ENCODE peak calls at places on chromosome 2, in four cellular contexts. M is cardiac fibroblast, O is tibial nerve, X is GM12878. K is an unnamed sample.

GRCh38 chr2:29014811-29015414 is 33.8 kb downstream of the TOGARAM2 start:
- DNase-seq in O (peak), X (no peak), M (peak), K (peak)

GRCh38 chr2:182187130-182187529 is 201.5 kb downstream of the PPP1R1C start:
- DNase-seq in M (no peak), O (no peak), X (no peak), K (no peak)

GRCh38 chr2:196590286-196590685 is 49.2 kb upstream of the CCDC150 start:
- DNase-seq in X (no peak), O (no peak), M (peak), K (no peak)

GRCh38 chr2:75632091-75632704 is 14.4 kb upstream of the MRPL19 start:
- DNase-seq in X (no peak), O (no peak), M (peak), K (no peak)

GRCh38 chr2:149329470-149330126 is 789 bp upstream of the LYPD6 start:
- DNase-seq in M (peak), X (no peak), O (peak), K (no peak)

GRCh38 chr2:44098050-44098449 is 70.6 kb upstream of the PPM1B start:
- DNase-seq in X (no peak), M (no peak), O (no peak), K (no peak)

GRCh38 chr2:191945623-191946022 is 98.7 kb upstream of the CAVIN2 start:
- DNase-seq in O (no peak), M (no peak), X (no peak), K (no peak)

GRCh38 chr2:70123829-70124117 is 36.5 kb downstream of the PCBP1 start:
- DNase-seq in O (no peak), M (no peak), X (no peak), K (no peak)

GRCh38 chr2:19786408-19787058 is 115.2 kb downstream of the TTC32 start:
- DNase-seq in X (no peak), M (peak), O (no peak), K (no peak)

GRCh38 chr2:160332318-160332717 is 132.2 kb upstream of the ITGB6 start:
- DNase-seq in M (peak), X (no peak), O (no peak), K (no peak)
- TF ChIP-seq CTCF in M (no peak), X (no peak), O (no peak), K (no peak)

GRCh38 chr2:228655341-228655740 is 473.9 kb upstream of the SPHKAP start:
- DNase-seq in O (no peak), M (no peak), X (no peak), K (no peak)

GRCh38 chr2:228653884-228654283 is 472.4 kb upstream of the SPHKAP start:
- DNase-seq in X (no peak), O (no peak), M (no peak), K (no peak)

GRCh38 chr2:228658998-228659397 is 477.5 kb upstream of the SPHKAP start:
- DNase-seq in O (no peak), M (peak), X (no peak), K (no peak)

GRCh38 chr2:228654707-228655106 is 473.2 kb upstream of the SPHKAP start:
- DNase-seq in O (no peak), X (no peak), M (no peak), K (no peak)

DNA sequence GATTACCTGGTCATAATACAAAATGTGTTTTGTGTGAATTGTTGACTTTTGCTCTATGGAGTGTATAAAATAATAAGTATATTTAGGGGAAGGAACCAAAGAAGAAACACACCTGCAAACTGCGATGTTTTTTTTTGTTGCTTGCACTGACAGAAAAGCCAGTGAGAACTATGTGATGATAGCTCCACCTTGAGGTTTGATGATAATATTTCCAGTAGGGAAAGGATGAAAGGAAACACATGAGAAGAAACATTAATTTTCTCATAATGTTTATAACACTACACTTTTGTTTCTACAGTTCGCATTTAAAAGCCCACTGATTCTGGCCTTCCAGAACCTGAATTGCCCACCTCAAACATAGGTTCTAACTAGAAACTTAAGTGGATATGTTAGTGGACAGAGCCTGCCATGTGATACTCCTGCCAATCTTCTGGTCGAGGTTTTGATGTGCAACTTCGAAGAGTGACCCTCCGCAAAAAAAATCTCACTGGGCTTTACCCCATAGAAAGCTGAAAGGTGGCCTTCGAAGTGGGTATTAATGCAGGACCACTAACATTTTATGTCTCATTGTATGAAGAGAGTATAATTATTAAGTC is 476.4 kb upstream of the SPHKAP start:
- DNase-seq in O (no peak), X (peak), M (peak), K (no peak)
- TF ChIP-seq CTCF in O (peak), X (peak), M (peak), K (no peak)

GRCh38 chr2:207142461-207142860 is 23.3 kb downstream of the KLF7 start:
- DNase-seq in M (peak), X (no peak), O (no peak), K (no peak)
- TF ChIP-seq CTCF in M (no peak), X (peak), O (no peak), K (no peak)

GRCh38 chr2:127035212-127035611 is 71.7 kb downstream of the BIN1 start:
- DNase-seq in M (no peak), X (no peak), O (no peak), K (no peak)
- TF ChIP-seq CTCF in M (no peak), X (no peak), O (no peak), K (no peak)

DNA sequence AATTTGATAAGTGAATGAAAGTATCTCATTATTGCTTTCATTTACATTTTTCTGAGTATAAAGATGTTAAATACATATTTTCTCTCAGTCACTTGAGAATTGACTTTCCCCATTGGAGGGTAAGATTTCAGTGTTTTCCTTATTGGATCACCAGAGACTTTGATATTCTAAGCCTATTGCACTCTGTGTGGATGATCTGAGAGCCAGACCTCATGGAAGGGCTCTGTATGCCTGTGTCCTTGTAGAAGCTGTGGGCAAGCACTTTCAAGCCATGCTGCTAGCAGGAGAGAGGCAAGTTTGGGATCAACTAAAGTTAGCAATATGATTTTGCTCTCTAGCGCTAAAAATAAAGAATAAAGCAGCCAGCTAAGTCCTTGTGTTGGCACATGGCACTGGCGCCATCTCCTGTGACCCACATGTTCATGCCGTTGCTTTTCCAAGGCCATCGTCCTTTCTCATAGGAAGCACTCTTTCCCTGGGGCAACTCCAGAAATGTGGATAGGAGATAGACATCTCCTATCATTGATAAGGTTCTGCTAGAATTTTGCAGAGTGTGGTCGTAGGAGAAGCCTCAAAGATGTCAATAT is 72.6 kb downstream of the AOX1 start:
- DNase-seq in M (no peak), O (no peak), X (no peak), K (no peak)
- TF ChIP-seq CTCF in M (no peak), O (no peak), X (no peak), K (no peak)

GRCh38 chr2:73728711-73729110 is 8.4 kb downstream of the TPRKB start:
- DNase-seq in O (no peak), M (no peak), X (no peak), K (no peak)

GRCh38 chr2:73730810-73731209 is 6.3 kb downstream of the TPRKB start:
- DNase-seq in M (no peak), O (no peak), X (no peak), K (no peak)

DNA sequence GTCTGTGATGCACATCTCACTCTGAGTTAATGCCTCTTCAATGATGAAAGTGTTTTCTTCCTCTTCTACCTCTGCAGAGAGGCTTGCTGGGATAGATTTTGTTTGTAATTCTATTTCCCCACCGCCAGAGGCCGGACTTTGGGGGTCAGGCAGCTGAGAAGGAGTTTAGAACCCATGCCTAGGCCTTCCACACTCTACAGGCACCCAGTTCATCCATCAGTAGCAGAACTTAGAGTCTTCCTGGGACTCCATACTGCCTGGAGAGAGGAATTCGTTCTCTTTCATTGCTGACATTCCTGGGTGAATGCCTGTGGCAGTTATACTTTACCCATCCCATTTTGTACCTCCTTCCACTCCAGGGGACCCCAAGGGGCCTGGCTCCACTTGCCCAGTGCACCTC is 9.1 kb downstream of the TPRKB start:
- DNase-seq in O (no peak), M (no peak), X (no peak), K (no peak)
- TF ChIP-seq CTCF in O (no peak), M (no peak), X (no peak), K (no peak)

K was measured in natural killer cell.